ENCODE peak calls at places on chromosomes 2 and 18, in nine cellular contexts. B, G, W, V, Q, F, O, T and J are unnamed samples.

GRCh38 chr2:161586517-161587167 is 37.6 kb upstream of the SLC4A10 start:
- DNase-seq in B (peak; percentile 2), G (peak; percentile 36), W (no peak), V (no peak), Q (peak; percentile 48), F (peak; percentile 36), O (peak; percentile 37), T (no peak), J (no peak)

GRCh38 chr2:82690757-82691411 is 1768.2 kb downstream of the SUCLG1 start:
- DNase-seq in B (no peak), G (no peak), W (no peak), V (no peak), Q (no peak), F (no peak), O (no peak), T (no peak), J (no peak)

GRCh38 chr18:42414756-42415454 is 459.9 kb downstream of the PIK3C3 start:
- DNase-seq in B (no peak), G (no peak), W (no peak), V (no peak), Q (no peak), F (no peak), O (peak; percentile 72), T (no peak), J (no peak)

GRCh38 chr2:64945973-64946736 is 43.0 kb upstream of the SLC1A4 start:
- DNase-seq in B (no peak), G (no peak), W (peak; percentile 87), V (peak; percentile 56), Q (no peak), F (peak; percentile 99), O (no peak), T (no peak), J (no peak)

GRCh38 chr18:39732918-39733317 is 2167.3 kb upstream of the CELF4 start:
- DNase-seq in B (no peak), G (no peak), W (no peak), V (no peak), Q (no peak), F (no peak), O (peak; percentile 1), T (no peak), J (no peak)

GRCh38 chr18:62088146-62088545 is 98.7 kb downstream of the PIGN start:
- DNase-seq in B (no peak), G (no peak), W (no peak), V (no peak), Q (no peak), F (no peak), O (peak; percentile 12), T (no peak), J (no peak)

GRCh38 chr2:232860593-232861241 is 9.3 kb upstream of the SNORC start:
- DNase-seq in B (no peak), G (no peak), W (no peak), V (no peak), Q (no peak), F (no peak), O (no peak), T (no peak), J (no peak)

GRCh38 chr2:218367415-218368149 is 10.9 kb downstream of the CATIP start:
- DNase-seq in B (no peak), G (peak; percentile 84), W (peak; percentile 90), V (peak; percentile 74), Q (peak; percentile 97), F (peak; percentile 99), O (peak; percentile 64), T (peak; percentile 45), J (no peak)

GRCh38 chr2:119242276-119243119 is 18.9 kb downstream of the STEAP3 start:
- DNase-seq in B (peak; percentile 69), G (no peak), W (no peak), V (no peak), Q (no peak), F (no peak), O (no peak), T (no peak), J (no peak)

GRCh38 chr2:165238295-165238694 is 919 bp upstream of the SCN2A start:
- DNase-seq in B (no peak), G (no peak), W (no peak), V (no peak), Q (no peak), F (peak; percentile 19), O (peak; percentile 25), T (no peak), J (no peak)

GRCh38 chr2:41736105-41736567 is 311.7 kb upstream of the PKDCC start:
- DNase-seq in B (no peak), G (peak; percentile 4), W (no peak), V (no peak), Q (no peak), F (peak; percentile 78), O (peak; percentile 49), T (no peak), J (no peak)

GRCh38 chr2:34096552-34097171 is 497.6 kb upstream of the FAM98A start:
- DNase-seq in B (no peak), G (peak; percentile 82), W (peak; percentile 56), V (peak; percentile 7), Q (peak; percentile 55), F (peak; percentile 68), O (peak; percentile 67), T (peak; percentile 1), J (peak; percentile 24)

GRCh38 chr2:128091691-128092050 is 671 bp downstream of the UGGT1 start:
- DNase-seq in B (no peak), G (no peak), W (no peak), V (peak; percentile 5), Q (no peak), F (no peak), O (peak; percentile 35), T (no peak), J (no peak)

GRCh38 chr2:60100034-60100433 is 453.4 kb downstream of the BCL11A start:
- DNase-seq in B (no peak), G (no peak), W (no peak), V (no peak), Q (no peak), F (peak; percentile 99), O (no peak), T (no peak), J (no peak)

GRCh38 chr2:9518780-9519179 is 36.9 kb downstream of the ADAM17 start:
- DNase-seq in B (no peak), G (no peak), W (no peak), V (no peak), Q (no peak), F (no peak), O (no peak), T (no peak), J (no peak)

GRCh38 chr18:31610841-31611240 is 19.2 kb downstream of the TTR start:
- DNase-seq in B (peak; percentile 28), G (no peak), W (no peak), V (no peak), Q (peak; percentile 68), F (peak; percentile 8), O (peak; percentile 18), T (no peak), J (no peak)